ENCODE peak calls at places on chromosomes 12 and 14, in four cellular contexts. K, W, J and H are unnamed samples.

GRCh38 chr12:50261654-50262053 is 21.7 kb downstream of the LIMA1 start:
- DNase-seq in K (no peak), W (no peak), J (no peak), H (no peak)

GRCh38 chr14:68141531-68142088 is 322.0 kb downstream of the RAD51B start:
- DNase-seq in K (no peak), W (no peak), J (no peak), H (no peak)

GRCh38 chr12:71972441-71973074 is 33.9 kb downstream of the TPH2 start:
- DNase-seq in K (no peak), W (peak), J (no peak), H (no peak)

GRCh38 chr12:7018350-7019042 is at the start of gene LPCAT3:
- DNase-seq in K (peak), W (peak), J (peak), H (peak)

GRCh38 chr14:68285421-68286179 is 466.0 kb downstream of the RAD51B start:
- DNase-seq in K (no peak), W (no peak), J (peak), H (no peak)

GRCh38 chr12:116423053-116423452 is 136.1 kb upstream of the MAP1LC3B2 start:
- DNase-seq in K (no peak), W (no peak), J (no peak), H (no peak)

GRCh38 chr12:69239922-69240624 is 704 bp downstream of the CPSF6 start:
- DNase-seq in K (no peak), W (no peak), J (no peak), H (peak)

GRCh38 chr12:123131879-123132402 is 18.9 kb downstream of the PITPNM2 start:
- DNase-seq in K (no peak), W (no peak), J (no peak), H (no peak)

GRCh38 chr14:44854114-44854513 is 107.6 kb downstream of the KLHL28 start:
- DNase-seq in K (no peak), W (no peak), J (no peak), H (peak)

GRCh38 chr12:82880442-82880901 is 193.8 kb downstream of the TMTC2 start:
- DNase-seq in K (no peak), W (no peak), J (no peak), H (no peak)

GRCh38 chr14:25944020-25944419 is 653.8 kb downstream of the NOVA1 start:
- DNase-seq in K (no peak), W (no peak), J (no peak), H (no peak)

GRCh38 chr12:39574378-39574777 is 45.2 kb downstream of the ABCD2 start:
- DNase-seq in K (no peak), W (no peak), J (no peak), H (no peak)

GRCh38 chr12:26768611-26769603 is 64.1 kb downstream of the ITPR2 start:
- DNase-seq in K (peak), W (no peak), J (no peak), H (no peak)

GRCh38 chr14:75461755-75462349 is 34.0 kb downstream of the JDP2 start:
- DNase-seq in K (no peak), W (no peak), J (no peak), H (no peak)

GRCh38 chr12:54355104-54355815 is 9.0 kb downstream of the GPR84 start:
- DNase-seq in K (no peak), W (no peak), J (no peak), H (peak)

GRCh38 chr14:82009076-82009475 is 475.4 kb upstream of the SEL1L start:
- DNase-seq in K (no peak), W (peak), J (no peak), H (no peak)

GRCh38 chr12:68521321-68521839 is 89.3 kb upstream of the RAP1B start:
- DNase-seq in K (no peak), W (no peak), J (no peak), H (no peak)

DNA sequence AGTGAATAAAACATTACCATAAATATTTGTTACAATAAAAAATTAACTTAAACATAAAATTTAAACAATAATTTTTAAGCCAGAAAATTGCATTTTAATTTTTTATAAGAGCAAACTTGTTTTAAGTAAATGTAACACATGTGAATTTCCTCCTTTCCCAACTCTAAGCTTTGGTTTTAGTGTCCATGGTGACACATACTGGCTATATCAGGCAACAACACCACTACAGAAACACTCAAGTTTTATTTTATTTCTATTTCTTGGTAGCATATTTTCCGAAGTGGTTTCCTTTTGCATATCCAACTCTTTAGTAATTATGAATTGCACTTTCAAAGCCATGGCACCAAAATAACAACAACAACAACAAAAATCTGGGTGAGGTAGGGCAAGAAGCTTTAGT is 2.2 kb downstream of the NELL2 start:
- DNase-seq in K (no peak), W (peak), J (no peak), H (no peak)
- TF ChIP-seq CBFB in K (no peak), W (no peak), J (no peak), H (no peak)

DNA sequence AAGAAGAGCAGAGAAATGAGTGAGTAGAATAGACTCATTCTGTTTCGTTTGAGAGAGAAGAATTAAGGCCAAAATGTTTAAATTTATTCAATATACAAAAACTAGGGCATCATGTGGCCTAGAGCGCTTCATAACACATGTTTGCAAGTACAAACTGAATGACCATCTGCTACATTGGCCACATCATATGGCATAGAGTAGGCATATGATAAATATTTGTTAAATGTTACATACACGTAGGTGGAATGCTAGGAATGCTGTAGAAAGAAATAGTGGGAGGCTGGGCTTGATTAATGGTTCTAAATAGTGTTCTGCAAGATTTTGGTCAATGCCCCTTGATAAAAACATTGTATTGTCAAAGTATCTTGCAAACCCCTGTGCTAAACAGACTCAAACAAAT is 10.8 kb downstream of the MGP start:
- DNase-seq in K (no peak), W (no peak), J (no peak), H (no peak)
- TF ChIP-seq SP1 in K (no peak), W (no peak), J (no peak), H (no peak)

GRCh38 chr12:111445311-111446043 is 39.8 kb downstream of the SH2B3 start:
- DNase-seq in K (no peak), W (no peak), J (no peak), H (no peak)
- TF ChIP-seq CREM in K (no peak), W (no peak), J (no peak), H (no peak)

GRCh38 chr12:52246720-52247621 is 13.9 kb downstream of the KRT7 start:
- DNase-seq in K (peak), W (no peak), J (no peak), H (no peak)
- TF ChIP-seq CBFB in K (no peak), W (no peak), J (no peak), H (no peak)

DNA sequence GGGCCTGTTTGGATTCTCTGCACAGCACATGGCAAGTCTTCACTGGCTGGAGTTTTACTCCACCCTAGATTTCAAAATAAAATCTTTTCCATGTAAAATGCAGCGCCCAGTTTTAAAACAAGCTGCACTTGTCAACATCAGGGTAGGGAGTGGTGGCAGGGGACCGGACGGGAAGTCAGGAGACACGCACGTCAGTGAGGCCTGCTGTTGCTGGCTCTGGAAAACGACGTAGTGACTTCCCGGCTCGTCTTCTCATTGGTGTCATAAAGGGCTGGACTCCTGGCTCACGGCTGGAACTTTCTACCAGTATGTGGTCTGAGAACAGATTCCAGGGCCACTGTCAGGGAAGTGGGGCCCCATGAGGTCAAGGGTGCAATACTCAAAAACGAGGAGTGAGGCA is 64.1 kb upstream of the FOXN3 start:
- DNase-seq in K (no peak), W (no peak), J (no peak), H (no peak)
- TF ChIP-seq SP1 in K (no peak), W (no peak), J (no peak), H (no peak)